ENCODE peak calls at places on chromosomes 2 and 18, in six cellular contexts. One of them, this sample, is unnamed.

GRCh38 chr2:27723372-27724144 is 48.0 kb upstream of the MRPL33 start:
- DNase-seq in fibroblast of lung: peak; percentile 76
- DNase-seq in RWPE2: no peak
- DNase-seq in GM23338: peak; percentile 93
- DNase-seq in IMR-90: peak; percentile 75
- DNase-seq in heart left ventricle: peak; percentile 75
- DNase-seq in this sample: no peak

GRCh38 chr2:181106229-181106628 is 125.8 kb downstream of the UBE2E3 start:
- DNase-seq in fibroblast of lung: peak; percentile 6
- DNase-seq in RWPE2: no peak
- DNase-seq in GM23338: no peak
- DNase-seq in IMR-90: no peak
- DNase-seq in heart left ventricle: no peak
- DNase-seq in this sample: no peak

GRCh38 chr2:149012545-149012944 is 26.0 kb upstream of the LYPD6B start:
- DNase-seq in fibroblast of lung: no peak
- DNase-seq in RWPE2: no peak
- DNase-seq in GM23338: no peak
- DNase-seq in IMR-90: no peak
- DNase-seq in heart left ventricle: no peak
- DNase-seq in this sample: no peak

GRCh38 chr2:2708575-2708974 is 377.5 kb upstream of the MYT1L start:
- DNase-seq in fibroblast of lung: no peak
- DNase-seq in RWPE2: peak; percentile 23
- DNase-seq in GM23338: no peak
- DNase-seq in IMR-90: no peak
- DNase-seq in heart left ventricle: no peak
- DNase-seq in this sample: no peak

GRCh38 chr2:164896226-164896625 is 54.6 kb upstream of the COBLL1 start:
- DNase-seq in fibroblast of lung: peak; percentile 31
- DNase-seq in RWPE2: no peak
- DNase-seq in GM23338: no peak
- DNase-seq in IMR-90: peak; percentile 63
- DNase-seq in heart left ventricle: no peak
- DNase-seq in this sample: no peak

GRCh38 chr18:23352042-23352441 is 101.0 kb upstream of the RIOK3 start:
- DNase-seq in fibroblast of lung: no peak
- DNase-seq in RWPE2: no peak
- DNase-seq in GM23338: no peak
- DNase-seq in IMR-90: no peak
- DNase-seq in heart left ventricle: no peak
- DNase-seq in this sample: no peak

GRCh38 chr2:118322381-118322780 is 234.1 kb downstream of the INSIG2 start:
- DNase-seq in fibroblast of lung: no peak
- DNase-seq in RWPE2: no peak
- DNase-seq in GM23338: no peak
- DNase-seq in IMR-90: no peak
- DNase-seq in heart left ventricle: no peak
- DNase-seq in this sample: no peak

GRCh38 chr2:67465623-67466022 is 68.5 kb downstream of the ETAA1 start:
- DNase-seq in fibroblast of lung: no peak
- DNase-seq in RWPE2: no peak
- DNase-seq in GM23338: no peak
- DNase-seq in IMR-90: no peak
- DNase-seq in heart left ventricle: no peak
- DNase-seq in this sample: no peak

GRCh38 chr2:15943378-15943851 is 3.1 kb downstream of the MYCN start:
- DNase-seq in fibroblast of lung: no peak
- DNase-seq in RWPE2: no peak
- DNase-seq in GM23338: peak; percentile 73
- DNase-seq in IMR-90: no peak
- DNase-seq in heart left ventricle: peak; percentile 47
- DNase-seq in this sample: no peak

GRCh38 chr2:133143649-133144048 is 424.6 kb downstream of the NCKAP5 start:
- DNase-seq in fibroblast of lung: no peak
- DNase-seq in RWPE2: no peak
- DNase-seq in GM23338: no peak
- DNase-seq in IMR-90: no peak
- DNase-seq in heart left ventricle: no peak
- DNase-seq in this sample: no peak

GRCh38 chr2:133152801-133153200 is 415.5 kb downstream of the NCKAP5 start:
- DNase-seq in fibroblast of lung: no peak
- DNase-seq in RWPE2: no peak
- DNase-seq in GM23338: no peak
- DNase-seq in IMR-90: no peak
- DNase-seq in heart left ventricle: no peak
- DNase-seq in this sample: no peak

GRCh38 chr2:133142087-133142486 is 426.2 kb downstream of the NCKAP5 start:
- DNase-seq in fibroblast of lung: no peak
- DNase-seq in RWPE2: no peak
- DNase-seq in GM23338: no peak
- DNase-seq in IMR-90: no peak
- DNase-seq in heart left ventricle: no peak
- DNase-seq in this sample: no peak

GRCh38 chr2:133148187-133148586 is 420.1 kb downstream of the NCKAP5 start:
- DNase-seq in fibroblast of lung: no peak
- DNase-seq in RWPE2: no peak
- DNase-seq in GM23338: no peak
- DNase-seq in IMR-90: no peak
- DNase-seq in heart left ventricle: no peak
- DNase-seq in this sample: no peak

DNA sequence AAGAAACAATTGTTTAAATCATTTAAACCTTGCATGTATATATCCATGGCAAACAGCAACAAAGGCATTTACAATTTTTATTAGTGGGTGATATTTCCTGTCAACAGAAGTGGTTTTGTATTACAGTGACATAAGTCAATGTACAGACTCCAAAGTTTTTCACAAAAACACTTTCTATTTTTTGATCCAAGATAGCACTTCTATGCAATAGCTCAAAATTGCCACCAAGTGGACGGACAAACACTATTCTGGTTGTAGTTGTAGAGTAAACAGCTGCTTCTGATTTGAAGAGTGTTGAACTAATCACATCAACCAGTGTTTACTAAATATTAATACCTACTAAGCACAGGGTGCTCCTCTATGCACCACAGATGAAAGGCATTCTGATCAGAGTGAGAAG is 421.4 kb downstream of the NCKAP5 start:
- DNase-seq in fibroblast of lung: peak; percentile 25
- DNase-seq in RWPE2: no peak
- DNase-seq in GM23338: no peak
- DNase-seq in IMR-90: peak; percentile 47
- DNase-seq in heart left ventricle: no peak
- DNase-seq in this sample: no peak
- TF ChIP-seq CTCF in fibroblast of lung: peak; percentile 8
- TF ChIP-seq CTCF in RWPE2: peak; percentile 14
- TF ChIP-seq CTCF in GM23338: no peak
- TF ChIP-seq CTCF in IMR-90: peak; percentile 32
- TF ChIP-seq CTCF in heart left ventricle: no peak
- TF ChIP-seq CTCF in this sample: no peak

DNA sequence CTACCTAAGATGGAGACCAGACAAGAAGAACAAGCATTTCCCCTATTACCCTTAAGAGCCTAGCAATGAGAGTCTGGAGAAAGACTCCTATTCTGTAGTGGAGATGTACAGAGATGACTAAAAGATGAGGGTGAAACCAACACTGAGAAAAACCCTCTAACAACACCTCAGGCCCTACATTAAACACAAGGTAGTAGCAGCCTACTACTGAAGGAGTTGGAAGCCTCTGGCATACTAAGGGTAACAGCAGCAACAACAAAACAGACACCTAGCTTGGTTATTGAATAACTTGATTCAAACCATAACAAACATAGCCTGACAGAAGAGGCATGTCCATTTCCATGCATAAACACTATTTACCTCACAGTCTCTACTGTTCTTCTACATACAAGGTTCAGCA is 60.5 kb downstream of the UGP2 start:
- DNase-seq in fibroblast of lung: no peak
- DNase-seq in RWPE2: no peak
- DNase-seq in GM23338: no peak
- DNase-seq in IMR-90: no peak
- DNase-seq in heart left ventricle: no peak
- DNase-seq in this sample: no peak
- H3K36me3 ChIP-seq in fibroblast of lung: peaks cover 3% of the 10 kb centered on the region
- H3K36me3 ChIP-seq in RWPE2: peaks cover 38% of the 10 kb centered on the region
- H3K36me3 ChIP-seq in GM23338: no peaks in the 10 kb centered on the region
- H3K36me3 ChIP-seq in IMR-90: peaks cover 8% of the 10 kb centered on the region
- H3K36me3 ChIP-seq in heart left ventricle: peaks cover 67% of the 10 kb centered on the region
- H3K36me3 ChIP-seq in this sample: peaks cover 7% of the 10 kb centered on the region

DNA sequence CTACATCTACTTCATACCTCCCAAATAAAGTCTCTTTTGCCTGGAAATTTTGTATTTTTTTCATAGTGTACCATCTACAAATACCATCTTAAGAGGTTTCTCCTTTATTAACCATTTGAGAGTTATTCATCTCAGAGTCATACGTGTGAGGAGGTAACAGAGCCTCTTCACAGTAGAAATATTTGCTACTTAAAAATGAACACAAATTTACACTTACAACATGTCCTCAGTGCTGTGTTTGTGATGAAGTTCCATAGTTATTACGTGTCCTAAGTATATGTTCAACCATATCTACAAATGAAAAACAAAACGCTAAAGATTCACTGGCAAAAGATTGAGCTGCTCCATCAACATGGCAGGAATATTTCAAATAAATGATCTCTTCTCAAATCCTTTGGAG is 48.5 kb upstream of the HNRNPA3 start:
- DNase-seq in fibroblast of lung: no peak
- DNase-seq in RWPE2: no peak
- DNase-seq in GM23338: no peak
- DNase-seq in IMR-90: no peak
- DNase-seq in heart left ventricle: no peak
- DNase-seq in this sample: no peak
- H3K4me3 ChIP-seq in fibroblast of lung: no peak overlapping the region
- H3K4me3 ChIP-seq in RWPE2: no peak overlapping the region
- H3K4me3 ChIP-seq in GM23338: no peak overlapping the region
- H3K4me3 ChIP-seq in IMR-90: peak overlapping the region; percentile 40
- H3K4me3 ChIP-seq in heart left ventricle: peak overlapping the region; percentile 54
- H3K4me3 ChIP-seq in this sample: no peak overlapping the region

DNA sequence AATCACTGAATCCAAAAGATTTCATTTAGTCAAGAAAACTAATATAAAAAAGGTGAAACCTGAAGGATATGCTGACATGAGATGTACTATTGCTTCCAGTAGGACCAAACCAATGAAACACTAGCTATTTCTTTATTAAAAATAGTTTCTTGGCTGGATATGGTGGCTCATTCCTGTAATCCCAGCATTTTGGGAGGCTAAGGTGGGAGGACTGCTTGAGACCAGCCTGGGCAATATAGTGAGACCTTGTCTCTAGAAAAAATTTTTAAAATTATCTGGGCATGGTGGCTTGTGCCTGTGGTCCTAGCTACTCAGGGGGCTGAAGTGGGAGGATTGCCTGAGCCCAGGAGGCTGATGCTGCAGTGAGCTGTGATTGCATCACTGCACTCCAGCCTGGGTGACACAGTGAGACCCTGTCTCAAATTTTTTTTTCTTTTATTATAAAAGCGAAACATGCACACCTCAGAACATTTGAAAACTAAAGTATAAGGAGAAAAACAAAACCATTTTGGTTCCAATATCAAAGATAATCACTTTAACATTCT is 266.2 kb downstream of the TGIF1 start:
- DNase-seq in fibroblast of lung: no peak
- DNase-seq in RWPE2: no peak
- DNase-seq in GM23338: no peak
- DNase-seq in IMR-90: no peak
- DNase-seq in heart left ventricle: no peak
- DNase-seq in this sample: no peak
- TF ChIP-seq CTCF in fibroblast of lung: no peak
- TF ChIP-seq CTCF in RWPE2: no peak
- TF ChIP-seq CTCF in GM23338: no peak
- TF ChIP-seq CTCF in IMR-90: no peak
- TF ChIP-seq CTCF in heart left ventricle: no peak
- TF ChIP-seq CTCF in this sample: no peak

GRCh38 chr2:61252031-61252430 is 90.0 kb downstream of the C2orf74 start:
- DNase-seq in fibroblast of lung: no peak
- DNase-seq in RWPE2: no peak
- DNase-seq in GM23338: no peak
- DNase-seq in IMR-90: no peak
- DNase-seq in heart left ventricle: no peak
- DNase-seq in this sample: no peak
- H3K36me3 ChIP-seq in fibroblast of lung: peaks cover 2% of the 10 kb centered on the region
- H3K36me3 ChIP-seq in RWPE2: peaks cover 72% of the 10 kb centered on the region
- H3K36me3 ChIP-seq in GM23338: peaks cover 15% of the 10 kb centered on the region
- H3K36me3 ChIP-seq in IMR-90: peaks cover 19% of the 10 kb centered on the region
- H3K36me3 ChIP-seq in heart left ventricle: peaks cover 91% of the 10 kb centered on the region
- H3K36me3 ChIP-seq in this sample: peaks cover 1% of the 10 kb centered on the region

DNA sequence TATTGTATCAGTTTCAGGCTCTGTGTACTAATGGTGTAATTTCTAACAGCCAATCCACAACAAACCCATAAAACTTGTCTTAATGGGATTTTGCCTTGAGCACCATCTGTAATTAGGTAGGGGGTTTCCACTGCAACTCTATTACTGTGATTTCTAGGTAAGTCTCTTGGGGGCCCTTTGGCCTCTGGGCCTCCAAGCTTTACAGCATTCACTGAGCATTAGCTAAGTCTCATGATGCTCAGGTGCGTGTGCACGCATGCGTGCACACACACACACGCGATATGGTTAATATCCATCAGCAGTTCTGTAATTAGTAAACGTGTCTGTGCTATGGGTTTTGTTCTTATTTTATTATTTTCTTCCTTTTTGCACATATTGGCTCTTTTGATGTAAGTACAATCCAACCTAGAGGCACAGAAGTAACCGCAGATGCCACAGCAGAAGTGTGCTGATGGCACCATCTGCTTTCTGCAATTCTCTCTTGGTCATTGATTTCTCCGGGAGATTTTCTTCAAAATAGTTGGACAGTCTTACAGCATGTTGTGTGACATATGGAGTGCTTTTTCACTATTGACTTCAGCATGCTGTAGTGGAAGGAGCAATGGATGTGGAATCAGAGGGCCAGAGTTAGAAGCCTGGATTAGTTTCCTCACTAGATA is 592.0 kb downstream of the LRRTM4 start:
- DNase-seq in fibroblast of lung: no peak
- DNase-seq in RWPE2: no peak
- DNase-seq in GM23338: no peak
- DNase-seq in IMR-90: no peak
- DNase-seq in heart left ventricle: no peak
- DNase-seq in this sample: no peak
- H3K4me3 ChIP-seq in fibroblast of lung: no peak overlapping the region
- H3K4me3 ChIP-seq in RWPE2: no peak overlapping the region
- H3K4me3 ChIP-seq in GM23338: no peak overlapping the region
- H3K4me3 ChIP-seq in IMR-90: no peak overlapping the region
- H3K4me3 ChIP-seq in heart left ventricle: no peak overlapping the region
- H3K4me3 ChIP-seq in this sample: no peak overlapping the region

DNA sequence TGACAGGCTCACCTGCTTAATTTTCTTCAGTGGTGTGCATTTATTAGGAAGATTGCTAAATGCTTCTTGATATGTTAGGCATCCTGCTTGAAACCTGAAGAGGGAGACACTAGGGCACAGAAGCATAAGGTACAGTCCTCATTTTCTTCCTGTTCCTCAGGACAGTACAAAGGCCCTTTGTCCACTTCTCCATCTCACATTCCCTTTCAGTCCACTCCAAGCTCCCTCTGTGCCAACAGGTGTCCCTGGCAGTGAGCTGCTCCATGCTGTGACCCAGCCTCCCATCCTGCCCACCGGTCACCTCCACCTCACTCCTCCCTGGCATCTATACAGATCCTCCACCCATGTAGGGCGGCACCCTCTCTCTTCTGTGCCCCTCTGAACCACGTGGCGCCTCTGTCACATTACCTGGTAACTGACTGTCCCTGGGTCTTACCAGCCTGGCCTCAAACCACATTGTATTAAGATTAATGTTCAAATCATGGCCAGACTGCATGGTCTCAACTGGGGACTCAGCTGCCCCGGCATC is 162.8 kb downstream of the VAPA start:
- DNase-seq in fibroblast of lung: no peak
- DNase-seq in RWPE2: no peak
- DNase-seq in GM23338: no peak
- DNase-seq in IMR-90: no peak
- DNase-seq in heart left ventricle: no peak
- DNase-seq in this sample: no peak
- TF ChIP-seq CTCF in fibroblast of lung: no peak
- TF ChIP-seq CTCF in RWPE2: no peak
- TF ChIP-seq CTCF in GM23338: no peak
- TF ChIP-seq CTCF in IMR-90: no peak
- TF ChIP-seq CTCF in heart left ventricle: no peak
- TF ChIP-seq CTCF in this sample: no peak

This sample was measured in BJ.